ENCODE peak calls at places on chromosomes 12 and 14, in seven cellular contexts. P is lung; I is upper lobe of right lung; E is spleen; D is IMR-90; R is effector memory CD4-positive, alpha-beta T cell; S is CD8-positive, alpha-beta T cell. J is an unnamed sample.

GRCh38 chr12:108947097-108947496 is 67.2 kb downstream of the DAO start:
- DNase-seq in R (no peak), S (no peak), P (no peak), I (no peak), E (no peak), D (no peak), J (no peak)

GRCh38 chr14:88590173-88590572 is 27.3 kb downstream of the ZC3H14 start:
- DNase-seq in I (no peak), S (no peak), P (no peak), E (no peak), D (peak; percentile 46), R (no peak), J (no peak)

GRCh38 chr14:65361920-65362319 is 50.6 kb upstream of the FUT8 start:
- DNase-seq in E (no peak), P (no peak), D (peak; percentile 90), R (no peak), S (no peak), I (no peak), J (no peak)

GRCh38 chr12:112239020-112239419 is 113.7 kb downstream of the TRAFD1 start:
- DNase-seq in S (no peak), P (no peak), R (no peak), E (no peak), I (no peak), D (no peak), J (no peak)

GRCh38 chr14:21978999-21979314 is 305.3 kb upstream of the OR4E1 start:
- DNase-seq in R (no peak), S (no peak), E (no peak), D (no peak), I (no peak), P (no peak), J (no peak)

GRCh38 chr14:64605926-64606685 is 56.3 kb downstream of the PPP1R36 start:
- DNase-seq in I (no peak), D (peak; percentile 25), R (no peak), S (no peak), E (no peak), P (no peak), J (no peak)

GRCh38 chr12:63098851-63099250 is 52.1 kb downstream of the AVPR1A start:
- DNase-seq in P (no peak), D (no peak), I (no peak), S (no peak), R (no peak), E (no peak), J (no peak)

GRCh38 chr12:106345739-106346138 is 11.8 kb upstream of the POLR3B start:
- DNase-seq in P (peak; percentile 44), E (no peak), D (peak; percentile 40), R (no peak), I (no peak), S (no peak), J (peak; percentile 54)

GRCh38 chr12:28189774-28190320 is 409 bp upstream of the CCDC91 start:
- DNase-seq in I (no peak), S (no peak), R (no peak), P (no peak), D (no peak), E (no peak), J (no peak)

GRCh38 chr12:51838762-51839161 is 9.8 kb downstream of the FIGNL2 start:
- DNase-seq in P (no peak), R (no peak), E (no peak), S (no peak), D (no peak), I (no peak), J (no peak)

GRCh38 chr12:51836012-51836832 is 12.3 kb downstream of the FIGNL2 start:
- DNase-seq in I (no peak), D (no peak), P (no peak), E (no peak), R (no peak), S (no peak), J (no peak)

GRCh38 chr12:51837286-51837685 is 11.2 kb downstream of the FIGNL2 start:
- DNase-seq in R (no peak), I (no peak), D (no peak), S (no peak), E (no peak), P (no peak), J (no peak)

GRCh38 chr12:51838036-51838435 is 10.5 kb downstream of the FIGNL2 start:
- DNase-seq in D (no peak), E (no peak), S (no peak), I (no peak), R (no peak), P (no peak), J (no peak)

GRCh38 chr12:51836833-51837184 is 11.7 kb downstream of the FIGNL2 start:
- DNase-seq in R (no peak), S (no peak), D (no peak), E (no peak), I (no peak), P (no peak), J (no peak)
- H3K4me1 ChIP-seq in R (peaks cover 7% of the 10 kb centered on the region), S (peaks cover 10% of the 10 kb centered on the region), D (no peaks in the 10 kb centered on the region), E (peaks cover 13% of the 10 kb centered on the region), I (no peaks in the 10 kb centered on the region), P (no peaks in the 10 kb centered on the region), J (peaks cover 9% of the 10 kb centered on the region)

GRCh38 chr12:89928467-89928866 is 219.8 kb upstream of the ATP2B1 start:
- DNase-seq in E (no peak), P (no peak), I (no peak), R (no peak), S (no peak), D (no peak), J (no peak)
- H3K4me3 ChIP-seq in E (no peak overlapping the region), P (no peak overlapping the region), I (no peak overlapping the region), R (no peak overlapping the region), S (no peak overlapping the region), D (no peak overlapping the region), J (no peak overlapping the region)

GRCh38 chr14:105029402-105029801 is 8.5 kb upstream of the CDCA4 start:
- DNase-seq in D (no peak), R (no peak), S (no peak), P (no peak), I (no peak), E (no peak), J (no peak)
- H3K4me1 ChIP-seq in D (peaks cover 6% of the 10 kb centered on the region), R (peaks cover 3% of the 10 kb centered on the region), S (peaks cover 8% of the 10 kb centered on the region), P (no peaks in the 10 kb centered on the region), I (no peaks in the 10 kb centered on the region), E (peaks cover 23% of the 10 kb centered on the region), J (peaks cover 2% of the 10 kb centered on the region)

DNA sequence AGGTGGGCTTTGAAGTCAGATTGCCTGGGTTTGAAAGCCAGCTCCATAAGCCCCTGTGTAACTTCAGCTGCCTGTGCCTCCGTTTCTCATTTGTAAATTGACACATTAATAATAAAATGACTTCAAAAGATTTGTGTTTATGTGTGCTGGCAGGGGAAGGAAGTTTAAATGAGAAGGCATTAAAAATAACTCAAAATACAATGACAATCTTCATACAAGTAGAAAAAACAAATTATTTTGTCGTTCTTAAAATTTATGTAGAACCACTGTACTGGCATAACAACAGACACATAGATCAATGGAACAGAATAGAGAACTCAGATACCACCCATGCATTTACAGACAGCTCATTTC is 83.0 kb downstream of the PPM1A start:
- DNase-seq in D (no peak), R (no peak), P (no peak), E (no peak), S (no peak), I (no peak), J (no peak)
- H3K4me3 ChIP-seq in D (no peak overlapping the region), R (peak overlapping the region; percentile 68), P (no peak overlapping the region), E (peak overlapping the region; percentile 44), S (no peak overlapping the region), I (peak overlapping the region; percentile 57), J (no peak overlapping the region)

GRCh38 chr12:124027753-124028559 is 54.9 kb downstream of the ZNF664 start:
- DNase-seq in R (no peak), I (no peak), D (no peak), S (no peak), E (no peak), P (no peak), J (no peak)

GRCh38 chr12:124030008-124030407 is 57.0 kb downstream of the ZNF664 start:
- DNase-seq in I (no peak), P (no peak), E (no peak), R (no peak), S (no peak), D (no peak), J (no peak)

GRCh38 chr12:124030510-124030909 is 57.5 kb downstream of the ZNF664 start:
- DNase-seq in S (no peak), I (no peak), R (no peak), D (peak; percentile 88), P (no peak), E (no peak), J (no peak)

GRCh38 chr12:124026755-124027745 is 54.0 kb downstream of the ZNF664 start:
- DNase-seq in P (no peak), S (no peak), I (no peak), D (peak; percentile 86), E (no peak), R (no peak), J (no peak)

GRCh38 chr12:124028560-124028935 is 55.5 kb downstream of the ZNF664 start:
- DNase-seq in S (no peak), D (no peak), R (no peak), E (no peak), I (no peak), P (no peak), J (no peak)
- H3K4me1 ChIP-seq in S (no peaks in the 10 kb centered on the region), D (peaks cover 15% of the 10 kb centered on the region), R (no peaks in the 10 kb centered on the region), E (no peaks in the 10 kb centered on the region), I (no peaks in the 10 kb centered on the region), P (no peaks in the 10 kb centered on the region), J (no peaks in the 10 kb centered on the region)

GRCh38 chr12:32201096-32201495 is 94.4 kb downstream of the BICD1 start:
- DNase-seq in P (no peak), E (no peak), D (no peak), I (no peak), S (no peak), R (no peak), J (no peak)
- H3K4me3 ChIP-seq in P (no peak overlapping the region), E (no peak overlapping the region), D (no peak overlapping the region), I (no peak overlapping the region), S (no peak overlapping the region), R (no peak overlapping the region), J (no peak overlapping the region)

DNA sequence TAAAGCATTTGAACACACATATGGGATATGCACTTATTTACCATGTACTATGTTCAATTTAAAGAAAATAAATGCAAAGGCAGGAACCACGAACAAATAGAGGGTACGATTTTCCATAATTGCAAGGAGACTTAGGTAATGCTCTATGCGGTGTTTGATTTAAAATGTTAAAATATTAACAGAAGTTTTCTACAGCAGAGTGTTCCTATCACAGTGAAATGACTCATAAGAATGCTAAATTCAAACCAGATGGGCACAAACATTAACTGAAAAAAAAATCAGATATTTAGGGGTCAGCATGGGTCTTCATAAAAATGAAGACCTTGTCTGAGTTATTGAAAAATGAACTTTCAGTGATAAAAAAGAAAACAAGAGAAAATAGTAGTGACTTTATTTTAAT is 65.4 kb downstream of the LLPH start:
- DNase-seq in P (no peak), D (peak; percentile 47), S (no peak), R (no peak), I (no peak), E (no peak), J (no peak)
- H3K4me1 ChIP-seq in P (no peaks in the 10 kb centered on the region), D (peaks cover 11% of the 10 kb centered on the region), S (peaks cover 17% of the 10 kb centered on the region), R (no peaks in the 10 kb centered on the region), I (no peaks in the 10 kb centered on the region), E (peaks cover 5% of the 10 kb centered on the region), J (no peaks in the 10 kb centered on the region)